ENCODE peak calls at places on chromosomes 11 and 22, in five cellular contexts. One of them, this sample, is unnamed.

GRCh38 chr11:1825039-1825740 is 9.6 kb upstream of the SYT8 start:
- DNase-seq in NCI-H524: peak; percentile 8
- DNase-seq in BJ: no peak
- DNase-seq in NCI-H2081: no peak
- DNase-seq in bronchial epithelial cell: no peak
- DNase-seq in this sample: no peak

GRCh38 chr22:44671742-44672141 is 30.3 kb upstream of the PRR5 start:
- DNase-seq in BJ: no peak
- DNase-seq in NCI-H2081: no peak
- DNase-seq in bronchial epithelial cell: peak; percentile 72
- DNase-seq in NCI-H524: no peak
- DNase-seq in this sample: no peak

GRCh38 chr22:36008565-36008964 is 20.1 kb downstream of the RBFOX2 start:
- DNase-seq in NCI-H2081: no peak
- DNase-seq in bronchial epithelial cell: no peak
- DNase-seq in NCI-H524: no peak
- DNase-seq in BJ: no peak
- DNase-seq in this sample: no peak

GRCh38 chr22:48299801-48300200 is 1527.9 kb downstream of the BRD1 start:
- DNase-seq in BJ: no peak
- DNase-seq in bronchial epithelial cell: no peak
- DNase-seq in NCI-H2081: no peak
- DNase-seq in NCI-H524: no peak
- DNase-seq in this sample: no peak

GRCh38 chr11:66478823-66479740 is 1.2 kb upstream of the DPP3 start:
- DNase-seq in BJ: peak; percentile 2
- DNase-seq in NCI-H524: peak; percentile 44
- DNase-seq in NCI-H2081: peak; percentile 27
- DNase-seq in bronchial epithelial cell: peak; percentile 25
- DNase-seq in this sample: peak; percentile 32

GRCh38 chr11:83543918-83544491 is 257.8 kb upstream of the CCDC90B start:
- DNase-seq in NCI-H524: no peak
- DNase-seq in bronchial epithelial cell: peak; percentile 52
- DNase-seq in BJ: no peak
- DNase-seq in NCI-H2081: no peak
- DNase-seq in this sample: no peak

GRCh38 chr11:35142481-35143207 is 3.7 kb downstream of the CD44 start:
- DNase-seq in BJ: peak; percentile 66
- DNase-seq in NCI-H2081: no peak
- DNase-seq in NCI-H524: no peak
- DNase-seq in bronchial epithelial cell: peak; percentile 84
- DNase-seq in this sample: no peak

GRCh38 chr11:128731041-128731663 is 37.3 kb downstream of the FLI1 start:
- DNase-seq in NCI-H2081: no peak
- DNase-seq in bronchial epithelial cell: no peak
- DNase-seq in NCI-H524: no peak
- DNase-seq in BJ: no peak
- DNase-seq in this sample: no peak

GRCh38 chr11:126254819-126255218 is 13.9 kb downstream of the SRPRA start:
- DNase-seq in NCI-H524: no peak
- DNase-seq in BJ: no peak
- DNase-seq in NCI-H2081: no peak
- DNase-seq in bronchial epithelial cell: no peak
- DNase-seq in this sample: no peak

GRCh38 chr11:132588366-132588765 is 943.9 kb downstream of the OPCML start:
- DNase-seq in NCI-H524: no peak
- DNase-seq in NCI-H2081: no peak
- DNase-seq in bronchial epithelial cell: no peak
- DNase-seq in BJ: no peak
- DNase-seq in this sample: no peak

GRCh38 chr11:105915036-105915435 is 107.0 kb downstream of the MSANTD4 start:
- DNase-seq in NCI-H2081: no peak
- DNase-seq in NCI-H524: no peak
- DNase-seq in bronchial epithelial cell: no peak
- DNase-seq in BJ: no peak
- DNase-seq in this sample: peak; percentile 8

GRCh38 chr22:50674606-50675552 is 2.3 kb downstream of the SHANK3 start:
- DNase-seq in BJ: no peak
- DNase-seq in bronchial epithelial cell: peak; percentile 74
- DNase-seq in NCI-H524: peak; percentile 35
- DNase-seq in NCI-H2081: no peak
- DNase-seq in this sample: peak; percentile 68